ENCODE peak calls at places on chromosomes 5 and 9, in ten cellular contexts. D is sigmoid colon; Z is naive thymus-derived CD4-positive, alpha-beta T cell; U is CD8-positive, alpha-beta T cell; E is prostate gland; S is stomach; X is PC-9; G is DND-41; W is HCT116; Y is CD4-positive, alpha-beta T cell. T is an unnamed sample.

GRCh38 chr9:135819905-135820304 is 87.4 kb downstream of the CAMSAP1 start:
- DNase-seq in D (no peak), Z (no peak), U (no peak), E (no peak), S (no peak), X (no peak), G (no peak), W (no peak), Y (no peak), T (no peak)

GRCh38 chr9:109499631-109500120 is 1.6 kb upstream of the PTPN3 start:
- DNase-seq in D (no peak), Z (no peak), U (no peak), E (peak), S (peak), X (peak), G (no peak), W (no peak), Y (no peak), T (no peak)

GRCh38 chr9:136512651-136513066 is 29.8 kb upstream of the SEC16A start:
- DNase-seq in D (no peak), Z (no peak), U (no peak), E (no peak), S (no peak), X (no peak), G (no peak), W (no peak), Y (peak), T (no peak)

GRCh38 chr5:83837261-83837894 is 116.7 kb upstream of the HAPLN1 start:
- DNase-seq in D (no peak), Z (no peak), U (no peak), E (no peak), S (no peak), X (no peak), G (no peak), W (no peak), Y (no peak), T (no peak)

GRCh38 chr5:54534306-54534705 is 16.7 kb downstream of the SNX18 start:
- DNase-seq in D (no peak), Z (no peak), U (no peak), E (no peak), S (no peak), X (no peak), G (no peak), W (no peak), Y (no peak), T (no peak)

GRCh38 chr9:34386656-34387055 is 10.0 kb upstream of the MYORG start:
- DNase-seq in D (no peak), Z (peak), U (no peak), E (no peak), S (no peak), X (no peak), G (no peak), W (no peak), Y (no peak), T (no peak)

GRCh38 chr5:95864944-95865504 is 42.5 kb upstream of the GLRX start:
- DNase-seq in D (no peak), Z (no peak), U (no peak), E (no peak), S (no peak), X (no peak), G (no peak), W (no peak), Y (no peak), T (no peak)

GRCh38 chr5:429453-430188 is 13.4 kb upstream of the EXOC3 start:
- DNase-seq in D (peak), Z (peak), U (no peak), E (no peak), S (peak), X (no peak), G (no peak), W (no peak), Y (no peak), T (no peak)

GRCh38 chr5:135498662-135498995 is 37.1 kb downstream of the NEUROG1 start:
- DNase-seq in D (no peak), Z (no peak), U (no peak), E (no peak), S (no peak), X (no peak), G (no peak), W (no peak), Y (no peak), T (no peak)

GRCh38 chr5:54087436-54087835 is 222.9 kb downstream of the ARL15 start:
- DNase-seq in D (no peak), Z (no peak), U (no peak), E (no peak), S (no peak), X (no peak), G (no peak), W (no peak), Y (no peak), T (no peak)

GRCh38 chr9:92704528-92704927 is 34.6 kb upstream of the IPPK start:
- DNase-seq in D (no peak), Z (no peak), U (no peak), E (no peak), S (no peak), X (no peak), G (no peak), W (no peak), Y (no peak), T (no peak)

GRCh38 chr5:40477856-40478546 is 201.7 kb upstream of the PTGER4 start:
- DNase-seq in D (peak), Z (no peak), U (no peak), E (peak), S (no peak), X (peak), G (no peak), W (no peak), Y (no peak), T (no peak)

GRCh38 chr5:112883192-112883591 is 22.1 kb downstream of the SRP19 start:
- DNase-seq in D (no peak), Z (no peak), U (no peak), E (no peak), S (no peak), X (no peak), G (no peak), W (no peak), Y (no peak), T (no peak)

GRCh38 chr5:52786937-52787599 is 648 bp upstream of the ITGA1 start:
- DNase-seq in D (peak), Z (no peak), U (no peak), E (peak), S (peak), X (peak), G (no peak), W (peak), Y (peak), T (no peak)

GRCh38 chr5:52783226-52783959 is 4.3 kb upstream of the ITGA1 start:
- DNase-seq in D (no peak), Z (no peak), U (no peak), E (no peak), S (no peak), X (no peak), G (no peak), W (no peak), Y (no peak), T (no peak)

GRCh38 chr5:52786391-52786790 is 1.3 kb upstream of the ITGA1 start:
- DNase-seq in D (no peak), Z (no peak), U (no peak), E (no peak), S (no peak), X (no peak), G (no peak), W (no peak), Y (no peak), T (no peak)

GRCh38 chr5:52787600-52788504 is at the start of the genes ITGA1 and PELO:
- DNase-seq in D (peak), Z (peak), U (peak), E (peak), S (peak), X (peak), G (peak), W (peak), Y (peak), T (no peak)

GRCh38 chr5:52784741-52785140 is 3.0 kb upstream of the ITGA1 start:
- DNase-seq in D (no peak), Z (no peak), U (no peak), E (no peak), S (no peak), X (no peak), G (no peak), W (no peak), Y (no peak), T (no peak)
- H3K27ac ChIP-seq in D (no peak), Z (no peak), U (no peak), E (no peak), S (no peak), X (no peak), G (no peak), W (no peak), Y (no peak), T (no peak)

DNA sequence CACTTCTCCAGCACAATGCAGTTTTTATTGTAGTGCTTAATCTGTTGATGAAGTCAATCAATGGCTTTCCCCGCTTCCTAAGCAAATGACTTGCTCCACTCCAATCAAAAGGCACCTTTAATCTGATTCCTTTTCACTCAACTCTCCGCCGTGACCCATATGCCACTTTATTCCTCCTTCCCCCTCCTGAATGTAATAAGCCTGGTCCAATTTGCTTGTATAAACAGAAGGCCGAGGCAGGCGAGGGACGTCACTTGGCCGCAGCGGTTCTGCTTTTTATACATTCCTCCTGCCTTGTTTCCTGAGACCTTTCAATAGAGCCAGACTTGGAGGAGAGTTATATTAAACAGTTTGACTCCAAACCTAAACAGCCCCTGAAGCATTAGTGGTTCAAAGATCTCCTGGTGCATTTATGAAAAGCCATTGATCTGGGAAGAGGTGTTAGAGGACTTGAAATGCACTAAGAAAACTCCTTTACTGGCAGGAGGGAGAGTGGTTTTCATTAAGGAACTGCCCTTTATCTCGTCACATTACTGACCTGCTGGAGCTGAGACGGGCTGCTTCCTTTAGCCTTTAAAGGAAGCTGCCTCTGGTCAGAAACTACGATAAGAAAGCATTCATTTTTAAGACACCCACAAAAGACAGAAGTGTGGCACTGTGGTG is 273.4 kb downstream of the SLIT3 start:
- DNase-seq in D (no peak), Z (no peak), U (no peak), E (no peak), S (peak), X (no peak), G (no peak), W (no peak), Y (no peak), T (no peak)
- H3K27ac ChIP-seq in D (peak), Z (no peak), U (no peak), E (no peak), S (peak), X (no peak), G (no peak), W (no peak), Y (no peak), T (no peak)

DNA sequence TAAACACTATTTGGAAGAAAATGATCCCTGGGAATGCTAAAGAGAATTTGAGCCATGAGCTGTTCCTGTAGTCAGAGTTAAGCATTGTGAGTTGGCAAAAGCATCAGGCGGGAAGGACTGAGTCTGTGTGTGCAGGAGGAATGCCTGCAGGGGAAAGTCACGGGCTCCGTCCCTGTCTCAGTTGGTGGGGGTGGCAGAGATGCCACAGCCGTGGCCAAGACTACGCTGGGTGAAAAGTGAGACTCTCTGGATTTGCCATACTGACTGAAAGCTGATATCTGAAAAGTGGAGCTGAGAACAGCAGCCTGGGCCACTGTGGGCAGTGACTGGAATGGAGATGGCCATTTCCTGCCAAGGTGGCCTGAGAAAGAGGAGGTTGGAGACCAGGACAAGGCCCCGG is 37.1 kb downstream of the SYK start:
- DNase-seq in D (no peak), Z (no peak), U (no peak), E (no peak), S (no peak), X (no peak), G (no peak), W (no peak), Y (no peak), T (no peak)
- H3K27ac ChIP-seq in D (no peak), Z (no peak), U (no peak), E (no peak), S (no peak), X (no peak), G (no peak), W (no peak), Y (no peak), T (no peak)

DNA sequence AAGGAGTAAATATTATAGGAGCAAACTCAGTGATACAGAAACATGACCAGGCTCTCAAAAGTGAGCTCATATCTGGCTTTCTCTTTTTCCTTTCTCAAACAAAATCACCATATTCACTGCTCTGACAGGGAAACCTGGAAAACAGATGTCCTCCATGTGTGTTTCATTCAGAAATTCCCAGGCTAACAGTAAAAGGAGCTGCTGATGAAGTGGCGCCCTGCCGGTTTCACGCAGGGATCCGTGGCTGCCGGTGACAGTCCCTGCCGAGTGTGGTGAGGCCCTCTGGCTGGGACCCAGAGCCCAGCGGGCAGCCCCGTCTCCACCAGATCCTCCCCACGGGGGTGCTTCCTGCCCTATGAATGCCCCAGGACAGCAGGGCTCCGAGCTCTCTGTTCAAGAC is 208.1 kb downstream of the GNA14 start:
- DNase-seq in D (no peak), Z (no peak), U (no peak), E (no peak), S (no peak), X (no peak), G (no peak), W (no peak), Y (no peak), T (peak)
- H3K27ac ChIP-seq in D (no peak), Z (no peak), U (no peak), E (no peak), S (peak), X (no peak), G (no peak), W (no peak), Y (no peak), T (no peak)

GRCh38 chr9:35758475-35759050 is 4.5 kb upstream of the MSMP start:
- DNase-seq in D (no peak), Z (no peak), U (no peak), E (no peak), S (no peak), X (no peak), G (no peak), W (no peak), Y (no peak), T (no peak)

GRCh38 chr9:35757527-35758275 is 3.6 kb upstream of the MSMP start:
- DNase-seq in D (no peak), Z (no peak), U (no peak), E (peak), S (no peak), X (no peak), G (no peak), W (no peak), Y (no peak), T (no peak)

GRCh38 chr9:35756275-35756742 is 2.2 kb upstream of the MSMP start:
- DNase-seq in D (peak), Z (peak), U (peak), E (peak), S (peak), X (no peak), G (peak), W (peak), Y (peak), T (no peak)

GRCh38 chr9:35755071-35755470 is 995 bp upstream of the MSMP start:
- DNase-seq in D (no peak), Z (no peak), U (no peak), E (no peak), S (no peak), X (no peak), G (no peak), W (no peak), Y (no peak), T (no peak)

GRCh38 chr9:35756743-35757526 is 2.9 kb upstream of the MSMP start:
- DNase-seq in D (peak), Z (no peak), U (peak), E (peak), S (peak), X (peak), G (peak), W (peak), Y (peak), T (peak)
- H3K27ac ChIP-seq in D (peak), Z (peak), U (peak), E (peak), S (peak), X (peak), G (peak), W (peak), Y (peak), T (peak)

GRCh38 chr5:127894461-127894860 is 189.1 kb upstream of the SLC12A2 start:
- DNase-seq in D (no peak), Z (no peak), U (no peak), E (no peak), S (no peak), X (no peak), G (no peak), W (no peak), Y (no peak), T (no peak)

GRCh38 chr5:127892467-127893207 is 189.4 kb downstream of the CCDC192 start:
- DNase-seq in D (no peak), Z (no peak), U (no peak), E (no peak), S (no peak), X (peak), G (no peak), W (peak), Y (no peak), T (no peak)

GRCh38 chr5:127893232-127893631 is 190.0 kb downstream of the CCDC192 start:
- DNase-seq in D (no peak), Z (no peak), U (no peak), E (no peak), S (no peak), X (no peak), G (no peak), W (no peak), Y (no peak), T (no peak)

GRCh38 chr5:127887282-127887681 is 184.1 kb downstream of the CCDC192 start:
- DNase-seq in D (no peak), Z (no peak), U (no peak), E (no peak), S (no peak), X (no peak), G (no peak), W (no peak), Y (no peak), T (no peak)

GRCh38 chr5:127891942-127892341 is 188.8 kb downstream of the CCDC192 start:
- DNase-seq in D (no peak), Z (no peak), U (no peak), E (no peak), S (no peak), X (no peak), G (no peak), W (no peak), Y (no peak), T (no peak)
- H3K27ac ChIP-seq in D (no peak), Z (no peak), U (no peak), E (no peak), S (no peak), X (no peak), G (no peak), W (no peak), Y (no peak), T (peak)

GRCh38 chr9:87387351-87388055 is 110.2 kb upstream of the DAPK1 start:
- DNase-seq in D (no peak), Z (no peak), U (no peak), E (no peak), S (no peak), X (peak), G (no peak), W (no peak), Y (no peak), T (no peak)
- H3K27ac ChIP-seq in D (no peak), Z (no peak), U (no peak), E (no peak), S (no peak), X (no peak), G (no peak), W (no peak), Y (no peak), T (no peak)

GRCh38 chr9:127559247-127559680 is 52.8 kb upstream of the STXBP1 start:
- DNase-seq in D (no peak), Z (no peak), U (no peak), E (no peak), S (no peak), X (no peak), G (no peak), W (no peak), Y (no peak), T (no peak)

GRCh38 chr9:127556871-127557270 is 55.2 kb upstream of the STXBP1 start:
- DNase-seq in D (no peak), Z (no peak), U (no peak), E (no peak), S (no peak), X (no peak), G (no peak), W (no peak), Y (no peak), T (no peak)

GRCh38 chr9:127558581-127559246 is 53.4 kb upstream of the STXBP1 start:
- DNase-seq in D (no peak), Z (no peak), U (no peak), E (no peak), S (no peak), X (no peak), G (no peak), W (no peak), Y (no peak), T (no peak)

GRCh38 chr9:127557466-127557869 is 54.6 kb upstream of the STXBP1 start:
- DNase-seq in D (no peak), Z (no peak), U (no peak), E (no peak), S (no peak), X (peak), G (peak), W (no peak), Y (peak), T (no peak)

DNA sequence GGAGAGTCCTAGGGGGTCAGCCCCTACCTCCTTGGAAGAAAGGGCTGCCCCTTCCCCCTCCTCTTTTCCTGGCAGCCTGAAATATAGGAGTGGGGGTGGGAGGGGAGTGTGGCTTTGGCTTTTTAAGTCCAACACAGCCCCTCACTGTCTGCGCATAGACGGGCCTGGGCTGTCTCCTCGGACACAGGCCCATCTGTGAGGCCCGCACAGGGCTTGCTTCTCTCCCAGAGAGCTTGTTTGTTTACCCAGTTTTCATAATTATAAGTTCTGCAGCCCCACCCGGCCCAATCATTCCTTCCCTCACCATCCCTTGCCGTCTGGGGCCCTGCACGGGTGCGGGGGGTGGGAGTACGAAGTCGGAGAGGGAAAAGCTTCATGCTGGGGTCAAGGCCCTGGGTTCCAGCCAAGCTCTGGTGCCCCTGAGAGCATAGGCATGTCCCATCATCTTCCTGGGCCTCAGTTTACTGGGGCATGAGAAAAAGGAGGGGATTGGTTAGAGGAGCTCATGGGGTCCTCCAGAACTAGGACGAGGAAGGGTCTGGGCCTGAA is 54.0 kb upstream of the STXBP1 start:
- DNase-seq in D (no peak), Z (no peak), U (no peak), E (no peak), S (no peak), X (no peak), G (no peak), W (no peak), Y (no peak), T (no peak)
- H3K27ac ChIP-seq in D (peak), Z (peak), U (peak), E (peak), S (peak), X (peak), G (no peak), W (peak), Y (peak), T (peak)